ENCODE peak calls at places on chromosomes 12 and 14, in seven cellular contexts. One of them, this sample, is unnamed. For H3K4me1, the result is how much of the 10 kb centered on the place peaks cover.

GRCh38 chr14:90641111-90642010 is 174.9 kb downstream of the TTC7B start:
- DNase-seq in astrocyte: no peak
- DNase-seq in stomach: no peak
- DNase-seq in left ventricle myocardium inferior: no peak
- DNase-seq in transverse colon: no peak
- DNase-seq in Caco-2: peak
- DNase-seq in heart left ventricle: no peak
- DNase-seq in this sample: no peak

GRCh38 chr14:25622752-25623151 is 572.8 kb upstream of the STXBP6 start:
- DNase-seq in transverse colon: no peak
- DNase-seq in stomach: no peak
- DNase-seq in left ventricle myocardium inferior: no peak
- DNase-seq in heart left ventricle: no peak
- DNase-seq in astrocyte: no peak
- DNase-seq in Caco-2: no peak
- DNase-seq in this sample: no peak

GRCh38 chr12:13196302-13196921 is at the start of gene EMP1:
- DNase-seq in left ventricle myocardium inferior: peak
- DNase-seq in transverse colon: peak
- DNase-seq in astrocyte: peak
- DNase-seq in heart left ventricle: peak
- DNase-seq in Caco-2: no peak
- DNase-seq in stomach: peak
- DNase-seq in this sample: peak

GRCh38 chr12:103529306-103529705 is 33.5 kb upstream of the C12orf42 start:
- DNase-seq in transverse colon: no peak
- DNase-seq in Caco-2: no peak
- DNase-seq in stomach: no peak
- DNase-seq in astrocyte: no peak
- DNase-seq in heart left ventricle: no peak
- DNase-seq in left ventricle myocardium inferior: no peak
- DNase-seq in this sample: no peak

GRCh38 chr12:46433829-46434228 is 61.3 kb upstream of the SLC38A2 start:
- DNase-seq in Caco-2: no peak
- DNase-seq in heart left ventricle: no peak
- DNase-seq in astrocyte: no peak
- DNase-seq in left ventricle myocardium inferior: no peak
- DNase-seq in transverse colon: no peak
- DNase-seq in stomach: no peak
- DNase-seq in this sample: no peak

GRCh38 chr12:10088955-10089354 is 9.8 kb downstream of the CLEC1A start:
- DNase-seq in Caco-2: no peak
- DNase-seq in stomach: no peak
- DNase-seq in transverse colon: no peak
- DNase-seq in heart left ventricle: no peak
- DNase-seq in astrocyte: no peak
- DNase-seq in left ventricle myocardium inferior: no peak
- DNase-seq in this sample: no peak

GRCh38 chr14:95044463-95045254 is 112.7 kb downstream of the DICER1 start:
- DNase-seq in transverse colon: no peak
- DNase-seq in heart left ventricle: no peak
- DNase-seq in stomach: peak
- DNase-seq in left ventricle myocardium inferior: no peak
- DNase-seq in astrocyte: no peak
- DNase-seq in Caco-2: peak
- DNase-seq in this sample: no peak

GRCh38 chr12:113135178-113136127 is at the start of gene RASAL1:
- DNase-seq in stomach: peak
- DNase-seq in transverse colon: peak
- DNase-seq in left ventricle myocardium inferior: no peak
- DNase-seq in heart left ventricle: peak
- DNase-seq in astrocyte: no peak
- DNase-seq in Caco-2: peak
- DNase-seq in this sample: peak

GRCh38 chr12:114625294-114625851 is 58.6 kb downstream of the TBX3 start:
- DNase-seq in stomach: peak
- DNase-seq in astrocyte: peak
- DNase-seq in heart left ventricle: peak
- DNase-seq in left ventricle myocardium inferior: no peak
- DNase-seq in transverse colon: peak
- DNase-seq in Caco-2: peak
- DNase-seq in this sample: peak

GRCh38 chr12:17593715-17594406 is 496.1 kb downstream of the RERGL start:
- DNase-seq in left ventricle myocardium inferior: no peak
- DNase-seq in stomach: no peak
- DNase-seq in transverse colon: no peak
- DNase-seq in heart left ventricle: no peak
- DNase-seq in Caco-2: no peak
- DNase-seq in astrocyte: no peak
- DNase-seq in this sample: no peak

GRCh38 chr12:76250256-76250655 is 98.0 kb downstream of the BBS10 start:
- DNase-seq in astrocyte: no peak
- DNase-seq in stomach: no peak
- DNase-seq in transverse colon: no peak
- DNase-seq in left ventricle myocardium inferior: no peak
- DNase-seq in heart left ventricle: no peak
- DNase-seq in Caco-2: no peak
- DNase-seq in this sample: no peak

DNA sequence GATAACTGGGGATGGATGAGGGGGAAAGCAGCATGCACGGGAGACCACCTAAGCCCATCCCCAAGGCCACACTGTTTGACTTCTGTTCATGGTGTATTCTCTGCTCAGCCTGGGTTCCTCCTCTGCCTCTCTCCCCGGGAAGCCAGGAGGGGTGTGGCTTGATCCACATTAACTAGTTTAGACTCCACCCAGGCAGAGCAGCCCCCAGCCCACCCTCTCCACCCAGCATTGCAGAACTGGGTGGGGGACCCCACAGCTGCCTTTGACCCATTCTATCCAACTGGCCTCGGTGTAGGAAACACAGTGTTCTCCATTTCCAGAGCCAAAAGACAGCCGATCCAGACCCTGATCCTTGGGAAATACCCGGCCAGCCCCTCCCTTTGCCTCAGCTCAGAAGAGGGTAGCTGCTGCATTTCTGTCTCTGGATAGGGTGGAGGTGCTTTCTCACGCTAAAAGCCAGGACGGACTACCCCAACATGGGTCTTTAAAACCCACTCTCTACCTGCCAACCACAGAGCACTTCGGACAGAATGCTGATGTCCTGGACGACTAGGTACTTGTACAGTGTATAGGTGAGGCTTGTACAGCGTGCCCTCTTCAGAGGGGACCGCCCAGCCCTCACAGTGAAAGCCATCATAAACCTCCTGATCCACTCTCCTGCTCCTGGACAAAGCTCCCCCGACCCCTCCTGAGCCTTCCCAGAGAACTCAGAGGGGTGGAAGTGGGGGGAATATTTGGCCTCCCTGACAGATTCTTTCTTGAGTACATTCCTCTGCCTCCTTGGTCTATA is 9.4 kb downstream of the SPRYD3 start:
- DNase-seq in heart left ventricle: no peak
- DNase-seq in Caco-2: no peak
- DNase-seq in astrocyte: no peak
- DNase-seq in left ventricle myocardium inferior: peak
- DNase-seq in stomach: no peak
- DNase-seq in transverse colon: no peak
- DNase-seq in this sample: no peak
- H3K4me1 ChIP-seq in heart left ventricle: under half
- H3K4me1 ChIP-seq in Caco-2: under half
- H3K4me1 ChIP-seq in astrocyte: half or more
- H3K4me1 ChIP-seq in left ventricle myocardium inferior: half or more
- H3K4me1 ChIP-seq in stomach: half or more
- H3K4me1 ChIP-seq in transverse colon: under half
- H3K4me1 ChIP-seq in this sample: under half

GRCh38 chr12:60529723-60530122 is 933.9 kb downstream of the SLC16A7 start:
- DNase-seq in Caco-2: no peak
- DNase-seq in heart left ventricle: no peak
- DNase-seq in transverse colon: no peak
- DNase-seq in astrocyte: no peak
- DNase-seq in left ventricle myocardium inferior: no peak
- DNase-seq in stomach: no peak
- DNase-seq in this sample: no peak

GRCh38 chr12:60539592-60539991 is 943.8 kb downstream of the SLC16A7 start:
- DNase-seq in left ventricle myocardium inferior: no peak
- DNase-seq in astrocyte: no peak
- DNase-seq in Caco-2: no peak
- DNase-seq in heart left ventricle: no peak
- DNase-seq in stomach: no peak
- DNase-seq in transverse colon: no peak
- DNase-seq in this sample: no peak

GRCh38 chr12:60535363-60535762 is 939.5 kb downstream of the SLC16A7 start:
- DNase-seq in astrocyte: no peak
- DNase-seq in heart left ventricle: no peak
- DNase-seq in transverse colon: no peak
- DNase-seq in Caco-2: no peak
- DNase-seq in left ventricle myocardium inferior: no peak
- DNase-seq in stomach: no peak
- DNase-seq in this sample: no peak
- H3K4me3 ChIP-seq in astrocyte: no peak
- H3K4me3 ChIP-seq in heart left ventricle: no peak
- H3K4me3 ChIP-seq in transverse colon: no peak
- H3K4me3 ChIP-seq in Caco-2: no peak
- H3K4me3 ChIP-seq in left ventricle myocardium inferior: no peak
- H3K4me3 ChIP-seq in stomach: no peak
- H3K4me3 ChIP-seq in this sample: no peak

GRCh38 chr12:56724989-56725722 is at the start of gene NACA:
- DNase-seq in stomach: peak
- DNase-seq in Caco-2: peak
- DNase-seq in left ventricle myocardium inferior: peak
- DNase-seq in transverse colon: peak
- DNase-seq in astrocyte: peak
- DNase-seq in heart left ventricle: peak
- DNase-seq in this sample: peak
- H3K4me1 ChIP-seq in stomach: half or more
- H3K4me1 ChIP-seq in Caco-2: under half
- H3K4me1 ChIP-seq in left ventricle myocardium inferior: under half
- H3K4me1 ChIP-seq in transverse colon: under half
- H3K4me1 ChIP-seq in astrocyte: under half
- H3K4me1 ChIP-seq in heart left ventricle: under half
- H3K4me1 ChIP-seq in this sample: under half

DNA sequence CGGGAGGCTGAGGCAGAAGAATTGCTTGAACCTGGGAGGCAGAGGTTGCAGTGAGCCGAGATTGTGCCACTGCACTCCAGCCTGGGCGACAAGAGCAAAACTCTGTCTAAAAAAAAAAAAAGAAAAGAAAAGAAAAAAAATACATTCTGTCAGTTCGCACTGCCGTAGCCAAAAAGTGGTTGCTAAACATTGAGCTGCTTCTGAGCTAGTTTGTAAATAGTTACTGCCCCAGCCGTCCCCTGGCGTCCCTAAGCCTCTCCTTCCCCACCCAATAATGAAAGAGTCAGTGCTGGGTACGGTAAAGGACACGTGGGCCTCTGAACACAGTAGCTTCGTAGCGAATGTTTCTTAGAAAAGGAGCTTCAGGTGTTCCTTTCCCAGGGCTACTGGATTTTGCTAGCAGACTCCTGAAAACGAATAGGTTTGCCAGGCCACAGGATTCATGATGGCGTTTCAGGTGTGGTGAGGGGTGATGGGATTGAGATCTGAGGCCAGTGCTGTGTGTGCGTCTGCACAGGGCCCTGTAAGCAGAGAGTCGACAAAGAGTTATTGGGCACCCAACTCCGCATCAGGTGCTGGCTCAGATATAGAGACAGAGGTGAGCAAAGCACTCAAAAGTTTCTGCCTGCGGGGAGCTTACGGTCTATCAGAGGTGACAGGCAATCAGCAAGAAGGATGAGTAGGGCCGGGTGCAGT is 94.1 kb downstream of the LGMN start:
- DNase-seq in left ventricle myocardium inferior: no peak
- DNase-seq in transverse colon: no peak
- DNase-seq in heart left ventricle: no peak
- DNase-seq in Caco-2: no peak
- DNase-seq in astrocyte: no peak
- DNase-seq in stomach: no peak
- DNase-seq in this sample: no peak
- H3K4me3 ChIP-seq in left ventricle myocardium inferior: peak
- H3K4me3 ChIP-seq in transverse colon: no peak
- H3K4me3 ChIP-seq in heart left ventricle: no peak
- H3K4me3 ChIP-seq in Caco-2: no peak
- H3K4me3 ChIP-seq in astrocyte: no peak
- H3K4me3 ChIP-seq in stomach: peak
- H3K4me3 ChIP-seq in this sample: no peak

GRCh38 chr14:68389973-68390372 is 402.9 kb downstream of the ZFP36L1 start:
- DNase-seq in astrocyte: no peak
- DNase-seq in transverse colon: no peak
- DNase-seq in Caco-2: no peak
- DNase-seq in left ventricle myocardium inferior: no peak
- DNase-seq in stomach: no peak
- DNase-seq in heart left ventricle: no peak
- DNase-seq in this sample: no peak
- H3K4me1 ChIP-seq in astrocyte: under half
- H3K4me1 ChIP-seq in transverse colon: half or more
- H3K4me1 ChIP-seq in Caco-2: under half
- H3K4me1 ChIP-seq in left ventricle myocardium inferior: half or more
- H3K4me1 ChIP-seq in stomach: under half
- H3K4me1 ChIP-seq in heart left ventricle: under half
- H3K4me1 ChIP-seq in this sample: under half